ENCODE peak calls at places on chromosome 14, in seven cellular contexts. W is tibial nerve; N is lower lobe of right lung; X is CD4-positive, CD25-positive, alpha-beta regulatory T cell; G is A549; F is foreskin keratinocyte; Q is stomach. J is an unnamed sample. For H3K4me1, the result is how much of the 10 kb centered on the place peaks cover.

GRCh38 chr14:68815288-68816182 is 22.7 kb upstream of the ZFP36L1 start:
- DNase-seq in W (no peak), N (no peak), X (no peak), G (no peak), F (no peak), Q (no peak), J (no peak)

GRCh38 chr14:24274101-24274543 is 2.7 kb upstream of the RABGGTA start:
- DNase-seq in W (no peak), N (no peak), X (peak), G (no peak), F (peak), Q (peak), J (no peak)

GRCh38 chr14:60933920-60934655 is 46.8 kb downstream of the TRMT5 start:
- DNase-seq in W (no peak), N (no peak), X (no peak), G (no peak), F (no peak), Q (no peak), J (no peak)

GRCh38 chr14:20477211-20477876 is 8.1 kb downstream of the PNP start:
- DNase-seq in W (no peak), N (peak), X (peak), G (no peak), F (no peak), Q (peak), J (no peak)

GRCh38 chr14:69637503-69638030 is 26.2 kb downstream of the SUSD6 start:
- DNase-seq in W (no peak), N (no peak), X (no peak), G (no peak), F (no peak), Q (no peak), J (peak)

GRCh38 chr14:87690076-87690661 is 302.8 kb downstream of the GALC start:
- DNase-seq in W (no peak), N (no peak), X (no peak), G (no peak), F (no peak), Q (no peak), J (no peak)

GRCh38 chr14:35534130-35534883 is at the start of gene INSM2:
- DNase-seq in W (no peak), N (no peak), X (peak), G (peak), F (no peak), Q (no peak), J (peak)

GRCh38 chr14:27688823-27689444 is 1077.7 kb upstream of the FOXG1 start:
- DNase-seq in W (no peak), N (no peak), X (no peak), G (no peak), F (no peak), Q (no peak), J (no peak)

GRCh38 chr14:46951103-46951502 is 299.5 kb upstream of the RPL10L start:
- DNase-seq in W (no peak), N (no peak), X (no peak), G (no peak), F (no peak), Q (no peak), J (no peak)

GRCh38 chr14:63922696-63923421 is 70.1 kb downstream of the SYNE2 start:
- DNase-seq in W (no peak), N (peak), X (no peak), G (peak), F (peak), Q (peak), J (no peak)

GRCh38 chr14:61281186-61281676 is at the start of gene TMEM30B:
- DNase-seq in W (no peak), N (peak), X (peak), G (no peak), F (peak), Q (peak), J (peak)

GRCh38 chr14:89618309-89618708 is 201.3 kb upstream of the FOXN3 start:
- DNase-seq in W (no peak), N (no peak), X (no peak), G (no peak), F (no peak), Q (no peak), J (no peak)

GRCh38 chr14:103204852-103205540 is 81.7 kb downstream of the TNFAIP2 start:
- DNase-seq in W (no peak), N (no peak), X (no peak), G (peak), F (peak), Q (no peak), J (no peak)

GRCh38 chr14:92458136-92458958 is 55.2 kb upstream of the RIN3 start:
- DNase-seq in W (no peak), N (no peak), X (no peak), G (no peak), F (no peak), Q (no peak), J (no peak)

GRCh38 chr14:34256223-34256622 is 205.8 kb downstream of the SPTSSA start:
- DNase-seq in W (no peak), N (no peak), X (no peak), G (no peak), F (peak), Q (no peak), J (no peak)

GRCh38 chr14:25406818-25407217 is 356.9 kb upstream of the STXBP6 start:
- DNase-seq in W (no peak), N (no peak), X (no peak), G (peak), F (no peak), Q (no peak), J (no peak)

GRCh38 chr14:79101388-79101787 is 931.2 kb downstream of the NRXN3 start:
- DNase-seq in W (no peak), N (no peak), X (no peak), G (no peak), F (no peak), Q (no peak), J (no peak)

GRCh38 chr14:61537567-61538463 is 157.5 kb upstream of the HIF1A start:
- DNase-seq in W (no peak), N (no peak), X (no peak), G (peak), F (peak), Q (peak), J (no peak)

GRCh38 chr14:35438910-35439713 is 34.6 kb upstream of the NFKBIA start:
- DNase-seq in W (no peak), N (no peak), X (no peak), G (peak), F (no peak), Q (no peak), J (no peak)

GRCh38 chr14:105146976-105147700 is 21.4 kb downstream of the JAG2 start:
- DNase-seq in W (no peak), N (peak), X (no peak), G (no peak), F (no peak), Q (no peak), J (peak)

GRCh38 chr14:103107455-103107854 is 12.9 kb downstream of the EXOC3L4 start:
- DNase-seq in W (no peak), N (no peak), X (no peak), G (no peak), F (no peak), Q (no peak), J (no peak)

GRCh38 chr14:72590577-72590976 is 303.3 kb downstream of the DPF3 start:
- DNase-seq in W (no peak), N (no peak), X (peak), G (no peak), F (no peak), Q (no peak), J (no peak)

GRCh38 chr14:24436355-24437019 is 6.1 kb downstream of the SDR39U1 start:
- DNase-seq in W (no peak), N (no peak), X (peak), G (peak), F (peak), Q (no peak), J (no peak)

DNA sequence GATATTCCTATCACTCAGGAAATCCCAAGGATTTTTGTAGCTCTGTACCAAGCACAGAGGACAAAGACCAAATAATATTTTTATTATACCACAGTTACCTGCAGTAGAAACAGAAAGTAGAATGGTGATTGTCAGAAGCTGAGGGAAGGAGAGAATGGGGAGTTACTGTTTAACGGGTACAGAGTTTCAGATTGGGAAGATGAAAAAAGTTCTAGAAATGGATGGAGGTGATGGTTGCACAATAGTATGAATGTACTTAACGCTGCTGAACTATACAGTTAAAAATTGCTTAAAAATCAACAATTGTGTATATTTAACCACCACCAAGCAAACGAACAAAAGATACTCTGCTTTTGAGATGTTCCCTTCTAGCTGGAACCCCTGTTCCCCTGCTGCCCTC is 24.1 kb downstream of the FLVCR2 start:
- DNase-seq in W (no peak), N (no peak), X (no peak), G (no peak), F (no peak), Q (no peak), J (no peak)
- H3K4me1 ChIP-seq in W (under half), N (under half), X (under half), G (under half), F (under half), Q (under half), J (under half)

DNA sequence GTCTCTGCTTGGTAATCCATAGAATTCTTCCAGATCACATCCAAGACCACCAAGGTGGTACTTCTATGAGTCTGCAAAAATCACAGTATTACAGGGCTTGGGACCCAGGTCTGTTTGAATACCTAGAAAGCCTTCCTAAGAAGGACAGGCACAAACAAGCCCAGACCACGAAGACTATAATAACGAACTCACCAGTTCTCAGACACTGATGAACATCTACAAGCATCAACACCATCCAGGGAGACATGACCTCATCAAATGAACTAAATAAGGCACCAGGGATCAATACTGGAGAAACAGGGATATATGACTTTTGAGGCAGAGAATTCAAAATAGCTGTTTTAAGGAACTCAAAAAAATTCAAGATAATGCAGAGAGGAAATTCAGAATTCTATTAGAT is 20.1 kb upstream of the RNF212B start:
- DNase-seq in W (no peak), N (no peak), X (no peak), G (no peak), F (peak), Q (no peak), J (no peak)
- H3K27ac ChIP-seq in W (no peak), N (no peak), X (no peak), G (no peak), F (peak), Q (no peak), J (no peak)

DNA sequence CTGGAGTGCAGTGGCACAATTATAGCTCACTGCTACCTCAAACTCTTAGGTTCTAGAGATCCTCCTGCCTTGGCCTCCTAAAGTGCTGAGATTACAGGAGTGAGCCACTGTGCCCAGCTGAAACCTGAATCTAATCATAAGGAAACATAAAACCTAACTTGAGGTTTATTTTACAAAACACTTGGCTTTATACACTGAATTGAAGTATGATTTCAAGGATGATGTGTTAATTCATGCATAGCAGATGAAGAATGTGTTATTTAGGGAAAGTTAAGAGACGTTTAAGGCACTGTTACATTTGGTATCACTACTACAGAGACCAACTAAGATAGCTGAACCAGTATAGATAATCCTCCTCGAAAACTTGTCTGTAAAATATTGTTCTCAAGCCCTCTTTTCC is 6.4 kb downstream of the DICER1 start:
- DNase-seq in W (no peak), N (no peak), X (no peak), G (no peak), F (no peak), Q (no peak), J (no peak)
- H3K4me1 ChIP-seq in W (under half), N (half or more), X (under half), G (under half), F (under half), Q (under half), J (under half)

GRCh38 chr14:22994762-22995275 is 12.5 kb upstream of the AJUBA start:
- DNase-seq in W (no peak), N (peak), X (peak), G (peak), F (no peak), Q (no peak), J (peak)
- H3K27ac ChIP-seq in W (peak), N (no peak), X (no peak), G (no peak), F (no peak), Q (no peak), J (no peak)